ENCODE peak calls at places on chromosomes 13 and 19, in seven cellular contexts. H is AML-193, K is omental fat pad, X is BJ, M is RPMI8226, Y is endodermal cell, W is NCI-H1048. G is an unnamed sample.

GRCh38 chr19:53328967-53329366 is 4.6 kb upstream of the ZNF845 start:
- DNase-seq in H (no peak), K (no peak), X (no peak), M (peak; percentile 58), Y (peak; percentile 45), W (no peak), G (no peak)

GRCh38 chr13:62387642-62388041 is 972.0 kb upstream of the PCDH20 start:
- DNase-seq in H (no peak), K (no peak), X (no peak), M (no peak), Y (no peak), W (no peak), G (peak; percentile 3)

GRCh38 chr13:111323549-111323948 is 3.1 kb downstream of the TEX29 start:
- DNase-seq in H (no peak), K (no peak), X (no peak), M (no peak), Y (peak; percentile 34), W (no peak), G (no peak)

GRCh38 chr13:71118779-71119364 is 748.1 kb downstream of the DACH1 start:
- DNase-seq in H (no peak), K (no peak), X (no peak), M (no peak), Y (no peak), W (no peak), G (no peak)

GRCh38 chr19:6482343-6482686 is 728 bp upstream of the DENND1C start:
- DNase-seq in H (no peak), K (no peak), X (no peak), M (no peak), Y (no peak), W (no peak), G (no peak)

GRCh38 chr13:96460571-96460970 is 370.7 kb downstream of the HS6ST3 start:
- DNase-seq in H (no peak), K (no peak), X (no peak), M (peak; percentile 55), Y (no peak), W (peak; percentile 52), G (no peak)

GRCh38 chr19:11594084-11594483 is 3.2 kb upstream of the ZNF627 start:
- DNase-seq in H (no peak), K (no peak), X (no peak), M (no peak), Y (no peak), W (no peak), G (no peak)

GRCh38 chr13:91349992-91350911 is 2.8 kb downstream of the MIR17HG start:
- DNase-seq in H (no peak), K (no peak), X (no peak), M (no peak), Y (no peak), W (no peak), G (no peak)

GRCh38 chr13:97224544-97225324 is 2.6 kb downstream of the MBNL2 start:
- DNase-seq in H (no peak), K (no peak), X (no peak), M (peak; percentile 32), Y (no peak), W (no peak), G (no peak)

GRCh38 chr13:114226088-114226487 is 8.6 kb upstream of the CDC16 start:
- DNase-seq in H (no peak), K (no peak), X (no peak), M (no peak), Y (no peak), W (no peak), G (no peak)

GRCh38 chr19:49421039-49421877 is 2.0 kb downstream of the PTH2 start:
- DNase-seq in H (no peak), K (peak; percentile 40), X (no peak), M (peak; percentile 68), Y (peak; percentile 99), W (peak; percentile 79), G (no peak)

GRCh38 chr19:41351339-41352245 is 2.1 kb downstream of the TGFB1 start:
- DNase-seq in H (peak; percentile 76), K (peak; percentile 58), X (no peak), M (peak; percentile 69), Y (peak; percentile 83), W (no peak), G (no peak)

GRCh38 chr13:110811008-110811720 is 97.7 kb downstream of the ING1 start:
- DNase-seq in H (no peak), K (no peak), X (peak; percentile 4), M (no peak), Y (no peak), W (no peak), G (no peak)

GRCh38 chr19:1526066-1526778 is 2.3 kb downstream of the PLK5 start:
- DNase-seq in H (no peak), K (no peak), X (no peak), M (no peak), Y (no peak), W (no peak), G (no peak)

GRCh38 chr19:39405930-39406655 is 554 bp upstream of the ZFP36 start:
- DNase-seq in H (peak; percentile 43), K (no peak), X (no peak), M (peak; percentile 81), Y (peak; percentile 66), W (no peak), G (no peak)

GRCh38 chr19:40190891-40191835 is at the start of gene MAP3K10:
- DNase-seq in H (peak; percentile 40), K (peak; percentile 47), X (peak; percentile 4), M (peak; percentile 76), Y (peak; percentile 83), W (no peak), G (peak; percentile 30)

G was measured in H4.